ENCODE peak calls at places on chromosome 16, in six cellular contexts. X is ascending aorta, B is tibial nerve, N is tibial artery, V is cardiac muscle cell, C is hepatocyte. M is an unnamed sample. For H3K9me3, the result is how much of the 10 kb centered on the place peaks cover.

GRCh38 chr16:54286330-54287017 is at the start of gene IRX3:
- DNase-seq in X (peak), B (no peak), N (peak), V (peak), C (peak), M (no peak)

GRCh38 chr16:54417384-54417783 is 130.8 kb upstream of the IRX3 start:
- DNase-seq in X (no peak), B (no peak), N (no peak), V (no peak), C (no peak), M (no peak)

GRCh38 chr16:66267287-66268137 is 99.0 kb upstream of the CDH5 start:
- DNase-seq in X (no peak), B (no peak), N (no peak), V (no peak), C (no peak), M (no peak)

GRCh38 chr16:53111078-53111776 is 56.4 kb downstream of the CHD9 start:
- DNase-seq in X (no peak), B (no peak), N (no peak), V (peak), C (no peak), M (no peak)

GRCh38 chr16:75264531-75264998 is 13.1 kb upstream of the BCAR1 start:
- DNase-seq in X (peak), B (no peak), N (no peak), V (peak), C (peak), M (no peak)

GRCh38 chr16:51831595-51832352 is 680.7 kb upstream of the SALL1 start:
- DNase-seq in X (no peak), B (no peak), N (no peak), V (no peak), C (no peak), M (no peak)

GRCh38 chr16:82954224-82954929 is 327.6 kb downstream of the CDH13 start:
- DNase-seq in X (no peak), B (no peak), N (no peak), V (peak), C (no peak), M (no peak)

GRCh38 chr16:411576-412265 is 10.0 kb downstream of the DECR2 start:
- DNase-seq in X (no peak), B (no peak), N (no peak), V (no peak), C (no peak), M (no peak)

GRCh38 chr16:27462200-27462845 is 60.3 kb downstream of the IL21R start:
- DNase-seq in X (no peak), B (no peak), N (no peak), V (no peak), C (no peak), M (no peak)

GRCh38 chr16:75099738-75100615 is 16.6 kb downstream of the LDHD start:
- DNase-seq in X (no peak), B (no peak), N (no peak), V (no peak), C (no peak), M (no peak)

GRCh38 chr16:78045865-78046581 is 23.7 kb downstream of the CLEC3A start:
- DNase-seq in X (peak), B (no peak), N (peak), V (peak), C (peak), M (no peak)

GRCh38 chr16:48561960-48562393 is 48.0 kb downstream of the N4BP1 start:
- DNase-seq in X (no peak), B (no peak), N (no peak), V (peak), C (no peak), M (no peak)

GRCh38 chr16:4879049-4879448 is 31.8 kb downstream of the UBN1 start:
- DNase-seq in X (no peak), B (no peak), N (no peak), V (no peak), C (no peak), M (no peak)

GRCh38 chr16:79767597-79768280 is 167.2 kb upstream of the MAF start:
- DNase-seq in X (no peak), B (no peak), N (no peak), V (peak), C (peak), M (no peak)

GRCh38 chr16:84332975-84333684 is 35.2 kb upstream of the ATP2C2 start:
- DNase-seq in X (no peak), B (no peak), N (no peak), V (no peak), C (no peak), M (no peak)

GRCh38 chr16:65757064-65757463 is 609.4 kb upstream of the CDH5 start:
- DNase-seq in X (no peak), B (no peak), N (no peak), V (peak), C (no peak), M (no peak)

GRCh38 chr16:69396187-69397061 is 10.6 kb upstream of the TERF2 start:
- DNase-seq in X (peak), B (peak), N (peak), V (peak), C (peak), M (peak)

GRCh38 chr16:63038563-63039131 is 1002.4 kb upstream of the CDH8 start:
- DNase-seq in X (no peak), B (no peak), N (no peak), V (no peak), C (no peak), M (no peak)

GRCh38 chr16:66719246-66719645 is 22.7 kb upstream of the CMTM4 start:
- DNase-seq in X (no peak), B (no peak), N (no peak), V (no peak), C (no peak), M (no peak)

GRCh38 chr16:50398336-50398735 is 29.5 kb upstream of the BRD7 start:
- DNase-seq in X (peak), B (no peak), N (no peak), V (no peak), C (no peak), M (no peak)

GRCh38 chr16:63628812-63629211 is 1493.1 kb downstream of the CDH11 start:
- DNase-seq in X (no peak), B (no peak), N (no peak), V (no peak), C (no peak), M (no peak)

GRCh38 chr16:82603784-82604411 is 22.9 kb upstream of the CDH13 start:
- DNase-seq in X (peak), B (no peak), N (peak), V (peak), C (peak), M (no peak)

GRCh38 chr16:81899601-81900000 is 111.7 kb downstream of the SDR42E1 start:
- DNase-seq in X (no peak), B (no peak), N (peak), V (no peak), C (no peak), M (no peak)

GRCh38 chr16:56289862-56290261 is 98.6 kb downstream of the GNAO1 start:
- DNase-seq in X (no peak), B (no peak), N (no peak), V (no peak), C (no peak), M (no peak)

GRCh38 chr16:8564934-8565345 is 25.4 kb downstream of the TMEM114 start:
- DNase-seq in X (no peak), B (no peak), N (no peak), V (no peak), C (no peak), M (no peak)

GRCh38 chr16:78137782-78138616 is 38.5 kb downstream of the WWOX start:
- DNase-seq in X (no peak), B (no peak), N (no peak), V (no peak), C (no peak), M (no peak)

GRCh38 chr16:68345958-68346635 is 35.3 kb downstream of the PRMT7 start:
- DNase-seq in X (no peak), B (no peak), N (no peak), V (no peak), C (no peak), M (no peak)

GRCh38 chr16:17776888-17777287 is 306.1 kb upstream of the XYLT1 start:
- DNase-seq in X (no peak), B (no peak), N (no peak), V (no peak), C (no peak), M (no peak)

GRCh38 chr16:82832861-82833260 is 206.1 kb downstream of the CDH13 start:
- DNase-seq in X (no peak), B (no peak), N (no peak), V (peak), C (no peak), M (no peak)

GRCh38 chr16:82995927-82996441 is 369.2 kb downstream of the CDH13 start:
- DNase-seq in X (peak), B (no peak), N (no peak), V (peak), C (peak), M (no peak)

GRCh38 chr16:80580109-80580832 is 39.5 kb downstream of the DYNLRB2 start:
- DNase-seq in X (no peak), B (no peak), N (no peak), V (peak), C (no peak), M (peak)

GRCh38 chr16:54847207-54847606 is 83.5 kb upstream of the IRX5 start:
- DNase-seq in X (no peak), B (no peak), N (no peak), V (no peak), C (peak), M (no peak)

GRCh38 chr16:77514500-77515225 is 79.8 kb upstream of the ADAMTS18 start:
- DNase-seq in X (no peak), B (no peak), N (no peak), V (no peak), C (no peak), M (no peak)

GRCh38 chr16:81779540-81780320 is 639 bp downstream of the PLCG2 start:
- DNase-seq in X (no peak), B (no peak), N (no peak), V (no peak), C (peak), M (no peak)

GRCh38 chr16:3388325-3388724 is 12.5 kb downstream of the ZSCAN32 start:
- DNase-seq in X (no peak), B (no peak), N (no peak), V (no peak), C (no peak), M (no peak)
- H3K9me3 ChIP-seq in X (half or more), B (under half), N (under half), V (under half), C (under half), M (under half)

GRCh38 chr16:22335668-22336246 is 38.5 kb downstream of the POLR3E start:
- DNase-seq in X (no peak), B (no peak), N (no peak), V (no peak), C (no peak), M (no peak)
- H3K9me3 ChIP-seq in X (under half), B (under half), N (under half), V (under half), C (under half), M (under half)

GRCh38 chr16:85728879-85729278 is 22.0 kb downstream of the C16orf74 start:
- DNase-seq in X (no peak), B (no peak), N (no peak), V (no peak), C (no peak), M (no peak)
- H3K9me3 ChIP-seq in X (under half), B (under half), N (under half), V (under half), C (under half), M (under half)

DNA sequence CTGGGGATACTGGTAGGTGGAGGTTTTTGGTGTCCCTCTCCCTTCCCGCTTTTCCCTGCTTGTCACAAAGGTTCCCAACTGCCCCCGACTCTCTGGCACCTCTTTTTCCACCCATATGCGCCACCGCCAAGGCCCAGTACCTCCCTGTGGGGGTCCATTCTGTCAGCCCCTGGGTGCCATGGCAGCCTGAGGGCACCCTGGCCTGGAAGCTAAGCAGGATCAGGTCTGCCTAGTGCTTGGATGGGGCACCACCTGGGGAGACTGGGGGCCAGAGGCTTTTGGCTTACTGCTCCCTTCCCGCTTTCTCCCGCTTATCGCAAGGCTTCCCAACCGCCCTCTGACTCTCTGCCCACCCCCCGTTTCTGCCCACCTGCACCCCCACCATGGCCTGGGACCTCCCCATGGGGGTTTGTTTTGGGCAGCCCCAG is 2286.4 kb downstream of the TP53TG3F start:
- DNase-seq in X (peak), B (no peak), N (no peak), V (no peak), C (no peak), M (no peak)
- H3K9me3 ChIP-seq in X (under half), B (under half), N (under half), V (under half), C (under half), M (under half)

DNA sequence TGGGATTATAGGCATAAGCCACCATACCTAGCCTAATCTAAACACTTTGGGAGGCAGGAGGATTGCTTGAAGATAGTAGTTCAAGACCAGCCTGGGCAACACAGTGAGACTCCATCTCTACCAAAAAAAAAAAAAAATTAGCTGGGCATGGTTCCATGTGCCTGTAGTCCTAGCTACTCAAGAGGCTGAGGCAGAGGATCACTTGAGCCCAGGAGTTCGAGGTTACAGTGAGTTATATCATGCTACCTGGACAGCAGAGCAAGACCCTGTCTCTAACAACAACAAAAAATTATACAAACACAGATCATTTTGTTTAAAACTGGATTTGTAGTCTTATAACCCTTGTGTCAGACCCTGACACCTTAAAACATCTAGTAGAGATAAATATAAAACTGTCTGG is 7.7 kb upstream of the C16orf54 start:
- DNase-seq in X (no peak), B (no peak), N (no peak), V (no peak), C (no peak), M (no peak)
- H3K9me3 ChIP-seq in X (under half), B (under half), N (under half), V (under half), C (under half), M (under half)

DNA sequence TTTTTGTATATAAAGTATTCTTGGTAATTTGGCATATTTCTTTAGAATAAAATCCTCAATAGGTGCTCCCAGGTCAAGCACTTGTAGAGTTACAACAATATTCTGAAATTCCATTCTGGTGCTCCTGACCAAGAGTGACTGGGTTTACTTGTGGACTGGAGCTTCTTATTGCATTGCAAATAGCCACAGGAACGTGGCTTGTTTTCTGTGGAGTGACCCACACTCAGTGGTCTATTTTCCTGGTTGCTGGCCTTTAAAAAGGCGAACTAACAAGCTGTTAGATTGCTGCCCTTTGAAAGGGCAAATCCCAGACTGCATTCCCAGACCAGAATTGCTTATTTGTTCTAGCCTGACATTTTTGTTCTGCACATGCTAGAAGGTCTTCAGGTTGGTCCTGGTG is 658.8 kb upstream of the GOT2 start:
- DNase-seq in X (no peak), B (no peak), N (no peak), V (no peak), C (no peak), M (no peak)
- H3K9me3 ChIP-seq in X (under half), B (under half), N (under half), V (under half), C (under half), M (under half)

DNA sequence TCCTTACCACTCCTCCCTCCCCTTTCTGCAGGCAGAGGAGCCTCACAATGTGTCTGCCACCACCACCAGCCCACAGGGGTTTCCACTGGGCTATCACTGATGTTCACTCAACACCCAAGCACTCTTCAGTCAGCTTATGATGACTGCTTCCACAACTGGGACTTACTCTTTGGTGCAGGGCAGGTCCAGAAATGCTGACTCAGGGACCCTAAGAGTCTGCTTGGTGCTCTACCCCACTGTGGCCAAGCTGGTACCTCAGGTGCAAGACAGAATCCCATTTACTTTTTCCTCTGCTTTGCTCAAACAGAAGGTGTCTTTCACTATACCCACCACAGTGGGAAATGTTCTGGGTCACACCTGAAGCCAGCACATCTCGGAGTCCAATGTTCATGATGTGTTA is 40.1 kb downstream of the ZNF267 start:
- DNase-seq in X (no peak), B (no peak), N (no peak), V (no peak), C (no peak), M (no peak)
- H3K9me3 ChIP-seq in X (half or more), B (under half), N (under half), V (under half), C (half or more), M (half or more)

DNA sequence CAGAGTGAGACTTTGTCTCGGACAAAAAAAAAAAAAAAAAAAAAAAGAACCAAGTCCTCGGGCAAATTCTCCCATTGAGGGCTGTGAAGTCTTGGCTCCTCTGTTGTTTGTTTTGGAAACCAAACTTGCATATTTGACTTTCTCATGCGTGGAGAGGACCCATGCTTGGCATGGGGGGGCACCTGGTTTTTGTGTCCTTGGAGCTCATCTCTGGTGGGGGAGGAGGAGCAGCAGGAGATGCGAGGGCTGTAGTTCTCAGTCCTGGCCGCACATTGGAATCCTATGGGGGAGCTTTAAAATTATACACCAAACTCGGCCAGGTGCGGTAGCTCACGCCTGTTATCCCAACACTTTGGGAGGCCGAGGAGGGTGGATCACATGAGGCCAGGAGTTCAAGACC is 74.5 kb downstream of the ABCC6 start:
- DNase-seq in X (no peak), B (no peak), N (no peak), V (no peak), C (no peak), M (no peak)
- H3K9me3 ChIP-seq in X (under half), B (under half), N (under half), V (under half), C (under half), M (under half)

GRCh38 chr16:24734382-24734781 is 4.9 kb downstream of the TNRC6A start:
- DNase-seq in X (no peak), B (no peak), N (no peak), V (peak), C (no peak), M (no peak)
- H3K9me3 ChIP-seq in X (under half), B (under half), N (under half), V (under half), C (under half), M (under half)

GRCh38 chr16:88285514-88285822 is 97.3 kb upstream of the ZNF469 start:
- DNase-seq in X (no peak), B (no peak), N (no peak), V (no peak), C (no peak), M (no peak)

GRCh38 chr16:88282221-88283041 is 100.3 kb upstream of the ZNF469 start:
- DNase-seq in X (no peak), B (no peak), N (no peak), V (peak), C (peak), M (no peak)

GRCh38 chr16:88283596-88283995 is 99.2 kb upstream of the ZNF469 start:
- DNase-seq in X (no peak), B (no peak), N (no peak), V (no peak), C (no peak), M (no peak)

GRCh38 chr16:88284626-88285513 is 97.9 kb upstream of the ZNF469 start:
- DNase-seq in X (no peak), B (no peak), N (no peak), V (no peak), C (no peak), M (no peak)

DNA sequence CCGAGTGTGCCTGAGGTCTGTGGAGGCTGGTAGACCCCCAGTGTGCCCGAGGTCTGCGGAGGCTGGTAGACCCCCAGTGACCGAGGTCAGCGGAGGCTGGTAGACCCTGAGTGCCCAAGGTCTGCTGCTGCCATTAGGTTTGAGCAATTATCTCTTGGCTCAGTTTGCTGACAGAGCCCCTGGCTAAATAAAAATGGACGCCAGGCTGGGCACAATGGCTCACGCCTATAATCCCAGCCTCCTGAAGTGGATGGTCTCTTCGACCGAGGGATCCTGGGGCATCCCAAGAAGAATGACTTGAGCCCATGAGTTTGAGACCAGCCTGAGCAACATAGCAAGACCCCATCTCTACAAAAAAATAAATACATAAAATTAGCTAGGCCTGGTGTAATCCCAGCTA is 98.7 kb upstream of the ZNF469 start:
- DNase-seq in X (no peak), B (no peak), N (no peak), V (no peak), C (no peak), M (no peak)
- H3K9me3 ChIP-seq in X (under half), B (under half), N (under half), V (under half), C (under half), M (under half)

M was measured in T-helper 17 cell.